ENCODE peak calls at places on chromosomes 2 and 18, in four cellular contexts. One of them, this sample, is unnamed.

GRCh38 chr2:98552499-98553179 is 55.7 kb downstream of the COA5 start:
- DNase-seq in tibial artery: peak; percentile 11
- DNase-seq in astrocyte of the spinal cord: peak; percentile 10
- DNase-seq in osteoblast: peak; percentile 87
- DNase-seq in this sample: no peak

GRCh38 chr2:127064642-127065250 is 42.2 kb downstream of the BIN1 start:
- DNase-seq in tibial artery: peak; percentile 92
- DNase-seq in astrocyte of the spinal cord: peak; percentile 97
- DNase-seq in osteoblast: peak; percentile 100
- DNase-seq in this sample: no peak

GRCh38 chr2:19914266-19914975 is 12.6 kb upstream of the TTC32 start:
- DNase-seq in tibial artery: no peak
- DNase-seq in astrocyte of the spinal cord: no peak
- DNase-seq in osteoblast: no peak
- DNase-seq in this sample: no peak

GRCh38 chr2:239727776-239728600 is 297.2 kb downstream of the NDUFA10 start:
- DNase-seq in tibial artery: peak; percentile 23
- DNase-seq in astrocyte of the spinal cord: no peak
- DNase-seq in osteoblast: peak; percentile 88
- DNase-seq in this sample: no peak

GRCh38 chr2:191728710-191729597 is 51.0 kb downstream of the NABP1 start:
- DNase-seq in tibial artery: no peak
- DNase-seq in astrocyte of the spinal cord: peak; percentile 43
- DNase-seq in osteoblast: no peak
- DNase-seq in this sample: no peak

GRCh38 chr2:206820755-206821154 is 55.3 kb downstream of the FASTKD2 start:
- DNase-seq in tibial artery: no peak
- DNase-seq in astrocyte of the spinal cord: no peak
- DNase-seq in osteoblast: no peak
- DNase-seq in this sample: no peak

GRCh38 chr2:166240387-166241313 is 112.8 kb upstream of the SCN1A start:
- DNase-seq in tibial artery: no peak
- DNase-seq in astrocyte of the spinal cord: peak; percentile 28
- DNase-seq in osteoblast: peak; percentile 63
- DNase-seq in this sample: no peak

GRCh38 chr2:209495855-209496585 is 72.2 kb downstream of the MAP2 start:
- DNase-seq in tibial artery: no peak
- DNase-seq in astrocyte of the spinal cord: peak; percentile 99
- DNase-seq in osteoblast: peak; percentile 83
- DNase-seq in this sample: no peak

GRCh38 chr18:3810271-3810670 is 360.3 kb downstream of the TGIF1 start:
- DNase-seq in tibial artery: no peak
- DNase-seq in astrocyte of the spinal cord: no peak
- DNase-seq in osteoblast: no peak
- DNase-seq in this sample: no peak

GRCh38 chr2:106106627-106107508 is 87.2 kb downstream of the UXS1 start:
- DNase-seq in tibial artery: no peak
- DNase-seq in astrocyte of the spinal cord: no peak
- DNase-seq in osteoblast: no peak
- DNase-seq in this sample: no peak

GRCh38 chr2:10559825-10560224 is 111.7 kb upstream of the ODC1 start:
- DNase-seq in tibial artery: no peak
- DNase-seq in astrocyte of the spinal cord: no peak
- DNase-seq in osteoblast: no peak
- DNase-seq in this sample: no peak

GRCh38 chr2:96330407-96330806 is 5.2 kb upstream of the NCAPH start:
- DNase-seq in tibial artery: no peak
- DNase-seq in astrocyte of the spinal cord: peak; percentile 13
- DNase-seq in osteoblast: no peak
- DNase-seq in this sample: no peak

GRCh38 chr2:74227646-74228045 is 29.2 kb downstream of the MTHFD2 start:
- DNase-seq in tibial artery: no peak
- DNase-seq in astrocyte of the spinal cord: no peak
- DNase-seq in osteoblast: no peak
- DNase-seq in this sample: no peak

GRCh38 chr2:239393401-239393940 is 7.3 kb downstream of the HDAC4 start:
- DNase-seq in tibial artery: no peak
- DNase-seq in astrocyte of the spinal cord: peak; percentile 6
- DNase-seq in osteoblast: peak; percentile 85
- DNase-seq in this sample: no peak

GRCh38 chr2:221555511-221555845 is 16.6 kb downstream of the EPHA4 start:
- DNase-seq in tibial artery: no peak
- DNase-seq in astrocyte of the spinal cord: no peak
- DNase-seq in osteoblast: no peak
- DNase-seq in this sample: no peak

GRCh38 chr2:150517951-150518680 is 30.6 kb upstream of the RND3 start:
- DNase-seq in tibial artery: no peak
- DNase-seq in astrocyte of the spinal cord: peak; percentile 81
- DNase-seq in osteoblast: no peak
- DNase-seq in this sample: no peak

GRCh38 chr2:23561544-23561943 is 176.6 kb downstream of the KLHL29 start:
- DNase-seq in tibial artery: no peak
- DNase-seq in astrocyte of the spinal cord: no peak
- DNase-seq in osteoblast: peak; percentile 81
- DNase-seq in this sample: no peak
- TF ChIP-seq CTCF in tibial artery: no peak
- TF ChIP-seq CTCF in astrocyte of the spinal cord: no peak
- TF ChIP-seq CTCF in osteoblast: no peak
- TF ChIP-seq CTCF in this sample: no peak

DNA sequence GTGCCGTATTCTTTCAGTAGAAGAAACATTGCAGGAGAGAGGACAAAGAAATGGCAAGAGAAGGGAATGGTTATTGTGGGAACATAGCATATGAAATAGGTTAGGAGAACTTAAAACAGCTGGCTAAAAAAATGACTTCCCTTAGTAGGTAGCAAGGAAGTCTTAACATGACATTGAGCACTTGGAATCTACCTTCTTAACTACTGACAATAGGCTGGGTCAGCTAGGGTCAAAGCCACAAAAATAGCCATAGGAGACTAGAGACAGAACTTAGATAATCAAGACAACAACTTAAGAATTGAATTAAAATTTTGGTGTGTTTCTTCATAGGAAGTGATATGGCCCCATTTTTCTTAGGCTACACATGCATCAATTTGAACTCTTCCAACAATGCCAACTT is 227.9 kb downstream of the TCF4 start:
- DNase-seq in tibial artery: no peak
- DNase-seq in astrocyte of the spinal cord: no peak
- DNase-seq in osteoblast: no peak
- DNase-seq in this sample: no peak
- TF ChIP-seq CTCF in tibial artery: no peak
- TF ChIP-seq CTCF in astrocyte of the spinal cord: no peak
- TF ChIP-seq CTCF in osteoblast: no peak
- TF ChIP-seq CTCF in this sample: no peak

DNA sequence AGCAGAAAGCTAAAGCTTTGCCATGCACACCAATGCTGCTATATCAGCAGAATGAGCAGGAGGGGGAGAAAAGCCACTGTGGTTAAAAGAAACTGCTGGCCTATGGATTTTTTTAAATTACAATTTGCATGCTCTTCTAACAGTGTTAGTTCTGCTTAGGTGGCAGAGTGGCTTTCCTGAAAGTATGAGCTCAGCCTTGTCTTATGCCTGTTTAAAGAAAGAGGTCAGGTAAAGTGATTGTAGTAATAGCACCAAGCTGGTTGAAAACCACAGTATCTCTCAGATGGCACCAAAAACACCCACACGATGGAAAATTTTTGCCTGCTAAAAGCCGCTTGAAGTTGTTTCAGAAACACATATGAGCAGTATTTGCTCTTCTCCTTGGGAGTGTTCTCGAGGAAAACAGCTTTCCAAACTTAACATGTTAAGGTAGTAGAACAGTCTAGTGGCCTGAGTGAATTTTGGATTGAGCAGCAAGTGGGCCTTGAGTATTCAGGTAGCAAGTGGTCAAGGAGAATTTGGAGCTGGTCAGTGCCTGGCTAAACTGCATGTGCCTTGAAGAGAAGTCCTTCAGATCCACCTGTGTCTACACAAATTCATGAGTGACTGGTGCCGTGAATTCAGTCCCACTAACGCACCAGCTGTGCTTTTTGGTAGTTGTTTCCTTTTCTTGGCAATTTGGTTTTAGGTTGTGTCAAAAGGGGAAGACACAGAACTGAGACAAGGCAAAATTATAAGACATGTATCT is 19.6 kb upstream of the NDUFV2 start:
- DNase-seq in tibial artery: no peak
- DNase-seq in astrocyte of the spinal cord: no peak
- DNase-seq in osteoblast: no peak
- DNase-seq in this sample: no peak
- TF ChIP-seq CTCF in tibial artery: no peak
- TF ChIP-seq CTCF in astrocyte of the spinal cord: no peak
- TF ChIP-seq CTCF in osteoblast: no peak
- TF ChIP-seq CTCF in this sample: no peak

GRCh38 chr2:71578665-71579371 is 125.5 kb downstream of the DYSF start:
- DNase-seq in tibial artery: peak; percentile 69
- DNase-seq in astrocyte of the spinal cord: no peak
- DNase-seq in osteoblast: peak; percentile 96
- DNase-seq in this sample: no peak

GRCh38 chr2:71577209-71577608 is 123.8 kb downstream of the DYSF start:
- DNase-seq in tibial artery: no peak
- DNase-seq in astrocyte of the spinal cord: no peak
- DNase-seq in osteoblast: no peak
- DNase-seq in this sample: no peak

GRCh38 chr2:71571945-71572344 is 118.6 kb downstream of the DYSF start:
- DNase-seq in tibial artery: no peak
- DNase-seq in astrocyte of the spinal cord: no peak
- DNase-seq in osteoblast: no peak
- DNase-seq in this sample: no peak

GRCh38 chr2:71576541-71576940 is 123.2 kb downstream of the DYSF start:
- DNase-seq in tibial artery: no peak
- DNase-seq in astrocyte of the spinal cord: no peak
- DNase-seq in osteoblast: no peak
- DNase-seq in this sample: no peak

GRCh38 chr2:71575966-71576365 is 122.6 kb downstream of the DYSF start:
- DNase-seq in tibial artery: no peak
- DNase-seq in astrocyte of the spinal cord: no peak
- DNase-seq in osteoblast: no peak
- DNase-seq in this sample: no peak
- TF ChIP-seq CTCF in tibial artery: no peak
- TF ChIP-seq CTCF in astrocyte of the spinal cord: no peak
- TF ChIP-seq CTCF in osteoblast: no peak
- TF ChIP-seq CTCF in this sample: no peak

DNA sequence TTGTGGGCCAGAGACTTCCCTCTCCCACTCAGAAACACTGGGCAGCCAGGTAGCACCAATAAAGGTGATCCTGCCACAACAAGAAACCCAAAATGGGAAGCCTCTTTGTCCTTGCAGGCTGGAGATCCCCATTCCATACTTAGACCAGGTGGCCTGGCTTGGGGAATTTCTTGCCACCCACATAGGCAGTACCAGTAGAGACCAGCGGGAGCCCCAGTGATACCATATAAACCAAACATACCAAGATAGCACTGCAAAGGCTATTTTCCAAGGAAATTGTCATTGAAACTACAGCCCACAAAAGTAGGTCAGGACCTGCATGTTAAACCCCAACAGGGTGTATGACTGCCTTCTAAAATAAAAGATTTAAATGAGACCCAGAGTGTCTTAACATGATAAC is 171.6 kb downstream of the DIS3L2 start:
- DNase-seq in tibial artery: no peak
- DNase-seq in astrocyte of the spinal cord: no peak
- DNase-seq in osteoblast: no peak
- DNase-seq in this sample: no peak
- TF ChIP-seq CTCF in tibial artery: no peak
- TF ChIP-seq CTCF in astrocyte of the spinal cord: peak; percentile 27
- TF ChIP-seq CTCF in osteoblast: peak; percentile 40
- TF ChIP-seq CTCF in this sample: no peak

DNA sequence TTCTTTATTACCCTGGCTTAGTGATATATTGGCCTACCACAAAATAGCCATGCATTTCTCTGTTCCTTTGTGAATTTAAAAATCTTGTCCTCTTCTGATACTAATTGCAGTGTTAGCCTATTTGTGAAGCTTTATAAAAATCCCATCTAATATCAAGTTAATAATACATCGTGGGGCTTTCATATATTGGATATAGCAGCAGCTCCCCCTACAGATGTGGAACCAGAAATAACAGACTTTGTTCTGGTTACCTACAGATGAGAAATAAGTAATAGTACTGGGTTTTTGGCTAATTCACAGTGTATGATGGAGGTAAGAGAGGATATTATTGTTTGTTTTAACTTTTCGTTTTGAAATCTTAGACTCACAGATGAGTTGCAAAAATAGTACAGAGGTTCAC is 1661.7 kb upstream of the PIK3C3 start:
- DNase-seq in tibial artery: no peak
- DNase-seq in astrocyte of the spinal cord: no peak
- DNase-seq in osteoblast: no peak
- DNase-seq in this sample: no peak
- TF ChIP-seq CTCF in tibial artery: no peak
- TF ChIP-seq CTCF in astrocyte of the spinal cord: peak; percentile 35
- TF ChIP-seq CTCF in osteoblast: no peak
- TF ChIP-seq CTCF in this sample: no peak

DNA sequence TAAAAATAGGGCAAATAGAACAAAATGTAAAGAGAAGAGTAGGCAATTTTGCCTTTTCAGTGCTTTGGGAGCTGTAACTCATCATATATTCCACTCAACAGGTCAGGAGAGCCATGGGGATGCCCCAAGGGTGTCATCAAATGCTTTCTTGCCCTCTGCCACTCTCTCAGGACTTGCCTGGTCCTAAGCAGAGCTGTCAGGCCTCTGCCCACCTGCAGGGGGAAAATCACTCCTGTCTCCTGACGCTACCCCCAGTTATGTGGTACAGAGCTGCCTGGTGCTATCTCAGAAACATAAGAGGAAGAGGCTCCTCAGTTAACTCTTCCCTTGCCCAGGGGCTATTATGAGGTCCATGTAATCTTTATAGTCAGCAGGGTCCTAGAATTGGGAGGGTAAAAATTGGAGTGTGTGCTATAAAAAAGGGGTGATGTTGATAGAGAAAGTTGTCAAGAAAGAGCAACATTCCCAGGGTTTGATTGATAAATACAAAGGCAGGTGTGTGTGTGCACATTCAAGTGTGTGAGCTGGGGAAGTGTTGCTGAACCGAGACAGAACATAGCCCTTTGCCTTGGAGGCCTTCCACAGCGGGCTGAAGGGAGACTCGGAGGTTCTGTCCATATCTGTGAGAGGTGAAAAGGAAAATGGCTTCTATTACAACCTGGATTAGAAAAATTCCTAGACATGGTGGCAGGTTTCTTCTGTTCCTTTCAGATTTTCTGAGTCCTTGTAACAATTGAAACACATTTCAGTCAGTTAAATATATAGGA is 25.4 kb downstream of the PTPRM start:
- DNase-seq in tibial artery: no peak
- DNase-seq in astrocyte of the spinal cord: no peak
- DNase-seq in osteoblast: no peak
- DNase-seq in this sample: no peak
- TF ChIP-seq CTCF in tibial artery: no peak
- TF ChIP-seq CTCF in astrocyte of the spinal cord: no peak
- TF ChIP-seq CTCF in osteoblast: peak; percentile 13
- TF ChIP-seq CTCF in this sample: no peak

This sample was measured in mesothelial cell of epicardium.